ENCODE peak calls at places on chromosomes 3 and 15, in nine cellular contexts. P, Y, N, U, E, Z, G, M and I are unnamed samples.

GRCh38 chr3:47908744-47909143 is 105.8 kb downstream of the DHX30 start:
- DNase-seq in P (no peak), Y (no peak), N (no peak), U (peak; percentile 21), E (no peak), Z (no peak), G (peak; percentile 6), M (no peak), I (peak; percentile 7)

GRCh38 chr15:97995881-97996603 is 35.5 kb downstream of the ARRDC4 start:
- DNase-seq in P (no peak), Y (peak; percentile 5), N (no peak), U (peak; percentile 15), E (no peak), Z (peak; percentile 43), G (no peak), M (peak; percentile 74), I (no peak)

GRCh38 chr15:31216210-31216911 is 110.3 kb upstream of the KLF13 start:
- DNase-seq in P (peak; percentile 86), Y (peak; percentile 61), N (peak; percentile 90), U (peak; percentile 59), E (peak; percentile 92), Z (peak; percentile 64), G (no peak), M (peak; percentile 95), I (peak; percentile 49)

GRCh38 chr3:85790445-85791030 is 831.7 kb downstream of the CADM2 start:
- DNase-seq in P (no peak), Y (no peak), N (no peak), U (no peak), E (no peak), Z (no peak), G (no peak), M (no peak), I (no peak)

GRCh38 chr3:112635674-112636073 is 5.3 kb downstream of the CCDC80 start:
- DNase-seq in P (no peak), Y (peak; percentile 89), N (peak; percentile 51), U (peak; percentile 96), E (no peak), Z (peak; percentile 90), G (peak; percentile 97), M (peak; percentile 90), I (no peak)

GRCh38 chr15:88454867-88455810 is 12.0 kb downstream of the MRPL46 start:
- DNase-seq in P (peak; percentile 78), Y (peak; percentile 77), N (peak; percentile 37), U (peak; percentile 71), E (no peak), Z (peak; percentile 81), G (peak; percentile 69), M (peak; percentile 80), I (peak; percentile 37)

GRCh38 chr3:165254812-165255211 is 58.6 kb upstream of the SLITRK3 start:
- DNase-seq in P (peak; percentile 21), Y (peak; percentile 25), N (no peak), U (peak; percentile 63), E (no peak), Z (peak; percentile 51), G (no peak), M (no peak), I (no peak)

GRCh38 chr3:29335438-29335837 is 54.6 kb downstream of the RBMS3 start:
- DNase-seq in P (peak; percentile 51), Y (peak; percentile 99), N (peak; percentile 87), U (peak; percentile 98), E (peak; percentile 82), Z (peak; percentile 99), G (peak; percentile 98), M (peak; percentile 92), I (peak; percentile 87)

GRCh38 chr15:86611392-86612040 is 531.8 kb downstream of the AGBL1 start:
- DNase-seq in P (no peak), Y (no peak), N (no peak), U (peak; percentile 4), E (no peak), Z (no peak), G (no peak), M (no peak), I (peak; percentile 7)

GRCh38 chr3:56939759-56940323 is 120.6 kb upstream of the SPATA12 start:
- DNase-seq in P (no peak), Y (no peak), N (no peak), U (no peak), E (no peak), Z (no peak), G (no peak), M (no peak), I (no peak)

GRCh38 chr15:68310178-68310810 is 32.7 kb downstream of the FEM1B start:
- DNase-seq in P (no peak), Y (no peak), N (peak; percentile 34), U (no peak), E (peak; percentile 78), Z (no peak), G (no peak), M (no peak), I (no peak)

GRCh38 chr3:14773281-14773680 is 45.5 kb upstream of the FGD5 start:
- DNase-seq in P (no peak), Y (no peak), N (no peak), U (no peak), E (no peak), Z (no peak), G (no peak), M (no peak), I (no peak)

GRCh38 chr3:131501949-131502348 is 822 bp downstream of the MRPL3 start:
- DNase-seq in P (peak; percentile 17), Y (peak; percentile 2), N (no peak), U (no peak), E (no peak), Z (peak; percentile 1), G (no peak), M (no peak), I (no peak)

GRCh38 chr15:69548771-69549170 is 96.2 kb downstream of the RPLP1 start:
- DNase-seq in P (no peak), Y (no peak), N (peak; percentile 57), U (no peak), E (no peak), Z (no peak), G (no peak), M (no peak), I (no peak)

GRCh38 chr3:96430019-96430541 is 384.3 kb upstream of the EPHA6 start:
- DNase-seq in P (no peak), Y (peak; percentile 2), N (no peak), U (no peak), E (no peak), Z (no peak), G (no peak), M (no peak), I (no peak)

GRCh38 chr3:120348065-120348980 is 831 bp downstream of the LRRC58 start:
- DNase-seq in P (peak; percentile 51), Y (peak; percentile 20), N (peak; percentile 7), U (peak; percentile 21), E (no peak), Z (peak; percentile 35), G (peak; percentile 10), M (no peak), I (no peak)

DNA sequence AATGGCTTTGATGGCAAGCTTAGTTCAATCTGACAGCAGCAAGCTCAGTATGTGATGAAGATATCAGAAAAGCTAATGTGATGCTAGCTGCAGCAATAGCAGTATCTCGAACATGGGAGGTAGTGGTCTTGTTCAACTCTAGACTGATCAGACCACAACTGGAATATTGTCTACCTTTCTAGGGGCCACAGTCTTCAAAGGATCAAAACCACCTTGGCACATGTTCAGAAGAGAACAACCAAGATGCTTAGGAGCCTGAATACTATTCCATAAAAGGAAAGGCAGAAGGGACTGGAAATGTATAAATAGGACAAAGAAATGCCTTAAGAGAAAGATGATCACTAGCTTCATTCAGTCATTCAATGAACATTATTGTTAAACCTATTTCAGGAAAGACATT is 2.3 kb downstream of the C3orf70 start:
- DNase-seq in P (no peak), Y (no peak), N (no peak), U (no peak), E (no peak), Z (no peak), G (no peak), M (no peak), I (no peak)
- H3K4me3 ChIP-seq in P (no peak overlapping the region), Y (no peak overlapping the region), N (no peak overlapping the region), U (no peak overlapping the region), E (peak overlapping the region; percentile 72), Z (no peak overlapping the region), G (no peak overlapping the region), M (peak overlapping the region; percentile 86), I (no peak overlapping the region)

GRCh38 chr15:78284758-78285157 is 14.7 kb downstream of the SKIC8 start:
- DNase-seq in P (no peak), Y (no peak), N (no peak), U (no peak), E (no peak), Z (no peak), G (no peak), M (no peak), I (no peak)
- TF ChIP-seq CTCF in P (no peak), Y (peak; percentile 4), N (no peak), U (peak; percentile 6), E (no peak), Z (no peak), G (no peak), M (no peak), I (no peak)

GRCh38 chr3:10992017-10992945 is at the start of gene SLC6A1:
- DNase-seq in P (no peak), Y (no peak), N (peak; percentile 26), U (no peak), E (peak; percentile 68), Z (no peak), G (no peak), M (no peak), I (no peak)
- H3K4me3 ChIP-seq in P (peak within 1 kb of the TSS; percentile 47), Y (peak within 1 kb of the TSS; percentile 11), N (peak within 1 kb of the TSS; percentile 46), U (no peak within 1 kb of the TSS), E (peak within 1 kb of the TSS; percentile 56), Z (no peak within 1 kb of the TSS), G (peak within 1 kb of the TSS; percentile 32), M (peak within 1 kb of the TSS; percentile 24), I (peak within 1 kb of the TSS; percentile 28)

GRCh38 chr3:94305835-94306685 is 243.2 kb downstream of the NSUN3 start:
- DNase-seq in P (no peak), Y (no peak), N (no peak), U (no peak), E (no peak), Z (no peak), G (no peak), M (no peak), I (no peak)

GRCh38 chr3:94301346-94301745 is 238.5 kb downstream of the NSUN3 start:
- DNase-seq in P (no peak), Y (peak; percentile 2), N (no peak), U (no peak), E (no peak), Z (no peak), G (no peak), M (no peak), I (no peak)

GRCh38 chr3:94303266-94303665 is 240.4 kb downstream of the NSUN3 start:
- DNase-seq in P (no peak), Y (no peak), N (no peak), U (no peak), E (no peak), Z (no peak), G (no peak), M (no peak), I (no peak)

GRCh38 chr3:94304953-94305352 is 242.1 kb downstream of the NSUN3 start:
- DNase-seq in P (no peak), Y (no peak), N (no peak), U (no peak), E (no peak), Z (no peak), G (no peak), M (no peak), I (no peak)

DNA sequence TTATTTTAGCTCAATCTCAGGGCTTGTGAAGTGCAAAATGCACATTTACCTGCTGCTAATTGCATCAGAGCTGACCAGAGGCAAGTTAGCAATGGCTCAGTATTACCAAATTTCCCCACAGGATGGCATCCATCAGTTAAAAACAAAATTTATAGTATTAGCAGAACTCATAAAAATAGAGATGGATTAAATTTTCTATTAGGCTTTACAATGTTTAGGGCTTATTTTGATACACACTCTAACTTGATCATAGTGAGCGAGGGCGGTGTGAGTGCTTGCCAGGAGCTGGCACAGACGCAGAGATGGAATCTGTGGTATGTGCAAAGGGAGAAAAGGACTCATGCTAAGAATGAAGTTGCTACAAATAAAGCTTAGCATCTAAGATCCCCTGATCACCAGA is 241.0 kb downstream of the NSUN3 start:
- DNase-seq in P (no peak), Y (peak; percentile 27), N (no peak), U (no peak), E (no peak), Z (peak; percentile 43), G (peak; percentile 1), M (no peak), I (peak; percentile 38)
- TF ChIP-seq CTCF in P (peak; percentile 13), Y (peak; percentile 26), N (peak; percentile 7), U (no peak), E (peak; percentile 20), Z (peak; percentile 24), G (peak; percentile 19), M (no peak), I (no peak)